ENCODE peak calls at places on chromosomes 3 and 15, in five cellular contexts. G is HepG2, P is lung, R is thoracic aorta, C is hepatocyte. F is an unnamed sample. For H3K27me3, the result is how much of the 10 kb centered on the place peaks cover.

GRCh38 chr3:136577791-136578190 is 174.4 kb downstream of the STAG1 start:
- DNase-seq in G (peak), P (no peak), R (no peak), C (no peak), F (peak)

GRCh38 chr3:152198655-152199054 is 70.1 kb upstream of the MBNL1 start:
- DNase-seq in G (no peak), P (no peak), R (no peak), C (no peak), F (no peak)

GRCh38 chr3:51580418-51580817 is 41.9 kb downstream of the RAD54L2 start:
- DNase-seq in G (no peak), P (no peak), R (no peak), C (no peak), F (no peak)

GRCh38 chr3:58471025-58471887 is 20.6 kb upstream of the KCTD6 start:
- DNase-seq in G (peak), P (peak), R (no peak), C (peak), F (peak)

GRCh38 chr3:188229177-188229576 is 75.2 kb downstream of the LPP start:
- DNase-seq in G (no peak), P (no peak), R (no peak), C (no peak), F (no peak)

GRCh38 chr3:165744025-165744424 is 93.2 kb downstream of the BCHE start:
- DNase-seq in G (no peak), P (no peak), R (no peak), C (peak), F (no peak)

GRCh38 chr3:122435950-122436349 is 20.1 kb upstream of the WDR5B start:
- DNase-seq in G (no peak), P (no peak), R (no peak), C (no peak), F (no peak)

GRCh38 chr3:6260551-6261191 is 600.2 kb upstream of the GRM7 start:
- DNase-seq in G (no peak), P (no peak), R (no peak), C (no peak), F (no peak)

GRCh38 chr3:64438837-64439236 is 213.6 kb upstream of the PRICKLE2 start:
- DNase-seq in G (no peak), P (no peak), R (no peak), C (no peak), F (no peak)

GRCh38 chr3:5583920-5584319 is 396.4 kb downstream of the EDEM1 start:
- DNase-seq in G (no peak), P (no peak), R (no peak), C (no peak), F (no peak)

GRCh38 chr3:88142094-88142624 is 7.6 kb upstream of the C3orf38 start:
- DNase-seq in G (no peak), P (no peak), R (no peak), C (no peak), F (no peak)

GRCh38 chr3:58236527-58237237 is 910 bp upstream of the ABHD6 start:
- DNase-seq in G (no peak), P (no peak), R (no peak), C (peak), F (peak)

GRCh38 chr15:69599271-69599670 is 146.7 kb downstream of the RPLP1 start:
- DNase-seq in G (no peak), P (no peak), R (no peak), C (no peak), F (no peak)
- H3K27me3 ChIP-seq in G (half or more), P (under half), R (under half), C (under half), F (under half)

GRCh38 chr15:48643236-48643635 is 2.3 kb downstream of the FBN1 start:
- DNase-seq in G (no peak), P (no peak), R (no peak), C (no peak), F (no peak)

GRCh38 chr15:48643776-48644497 is 1.6 kb downstream of the FBN1 start:
- DNase-seq in G (no peak), P (no peak), R (no peak), C (no peak), F (no peak)

GRCh38 chr15:48642795-48643194 is 2.7 kb downstream of the FBN1 start:
- DNase-seq in G (no peak), P (no peak), R (no peak), C (no peak), F (no peak)

GRCh38 chr15:48638966-48639365 is 6.5 kb downstream of the FBN1 start:
- DNase-seq in G (no peak), P (no peak), R (no peak), C (no peak), F (no peak)

DNA sequence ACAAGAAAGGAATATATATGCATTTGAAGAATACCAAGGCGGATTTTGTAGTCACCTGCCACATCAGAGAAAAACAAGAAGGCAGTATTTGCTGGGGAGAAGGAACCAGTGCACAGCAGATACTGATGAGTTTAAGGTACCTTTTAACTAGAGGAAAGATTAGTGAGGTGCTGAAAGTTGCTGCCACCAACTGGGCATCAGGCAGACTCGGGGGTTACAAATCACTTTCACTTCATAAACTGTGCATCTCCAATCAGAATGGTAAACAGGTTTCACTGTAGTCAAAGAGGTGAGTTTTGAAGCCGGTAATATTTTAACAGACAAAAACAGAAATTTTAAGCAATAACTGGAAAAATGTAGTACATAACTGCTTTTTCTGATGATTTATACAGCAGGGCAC is 4.1 kb downstream of the FBN1 start:
- DNase-seq in G (no peak), P (no peak), R (no peak), C (no peak), F (no peak)
- TF ChIP-seq CTCF in G (peak), P (no peak), R (no peak), C (peak), F (no peak)

GRCh38 chr15:89444241-89444797 is 52.1 kb downstream of the RHCG start:
- DNase-seq in G (no peak), P (no peak), R (no peak), C (no peak), F (no peak)
- H3K27me3 ChIP-seq in G (under half), P (under half), R (under half), C (under half), F (under half)

GRCh38 chr3:186261638-186262037 is 100.4 kb downstream of the DGKG start:
- DNase-seq in G (no peak), P (no peak), R (no peak), C (no peak), F (no peak)
- TF ChIP-seq CTCF in G (peak), P (no peak), R (no peak), C (peak), F (no peak)

GRCh38 chr15:56467626-56468025 is 2.7 kb upstream of the MNS1 start:
- DNase-seq in G (no peak), P (no peak), R (no peak), C (no peak), F (no peak)
- H3K27me3 ChIP-seq in G (under half), P (under half), R (under half), C (under half), F (under half)

GRCh38 chr3:159112724-159113123 is 310.9 kb downstream of the MFSD1 start:
- DNase-seq in G (no peak), P (no peak), R (no peak), C (no peak), F (no peak)
- TF ChIP-seq CTCF in G (no peak), P (no peak), R (no peak), C (no peak), F (no peak)

GRCh38 chr3:138949002-138949418 is 2.0 kb downstream of the FOXL2NB start:
- DNase-seq in G (no peak), P (no peak), R (no peak), C (no peak), F (no peak)

GRCh38 chr3:138949445-138950005 is 2.5 kb downstream of the FOXL2NB start:
- DNase-seq in G (no peak), P (no peak), R (no peak), C (no peak), F (no peak)

GRCh38 chr3:138948371-138949001 is 1.5 kb downstream of the FOXL2NB start:
- DNase-seq in G (no peak), P (no peak), R (no peak), C (no peak), F (no peak)

GRCh38 chr3:138950701-138951100 is 3.7 kb downstream of the FOXL2NB start:
- DNase-seq in G (no peak), P (no peak), R (no peak), C (no peak), F (no peak)

DNA sequence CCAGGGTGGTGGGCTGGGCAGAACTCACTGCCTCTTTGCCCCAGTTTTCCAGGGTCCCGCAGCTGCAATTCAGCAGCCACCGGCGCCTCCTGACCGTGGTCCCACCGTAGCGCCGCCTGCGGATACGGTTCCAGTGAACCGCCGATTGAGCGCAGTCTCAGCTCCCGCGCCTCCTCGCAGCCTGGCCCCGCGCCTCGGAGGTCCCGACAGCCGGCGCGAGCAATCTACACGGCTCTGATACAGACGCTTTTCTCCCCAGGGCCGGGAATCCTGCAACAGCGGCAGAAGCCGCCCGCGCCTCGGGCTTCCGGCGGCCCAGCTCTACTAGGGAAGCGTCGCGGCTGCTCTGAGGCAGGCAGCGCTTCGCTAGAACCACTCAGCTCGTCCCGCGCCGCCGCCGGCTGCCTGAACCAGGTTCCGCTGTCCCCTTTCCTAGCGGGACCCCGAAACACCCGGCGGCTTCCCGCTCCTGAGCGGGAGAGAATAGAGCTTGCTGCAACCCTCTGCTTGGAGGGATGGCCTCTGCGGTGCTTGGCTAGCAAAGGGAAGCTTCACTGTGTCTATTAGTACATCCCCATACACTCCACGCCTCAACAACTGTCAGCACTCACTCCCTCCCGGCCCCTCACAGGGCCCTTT is 3.1 kb downstream of the FOXL2NB start:
- DNase-seq in G (no peak), P (no peak), R (no peak), C (peak), F (no peak)
- H3K27me3 ChIP-seq in G (half or more), P (under half), R (under half), C (half or more), F (under half)